ENCODE peak calls at places on chromosomes 4 and X, in eight cellular contexts. One of them, this sample, is unnamed.

GRCh38 chr4:28523791-28524190 is 1663.2 kb downstream of the STIM2 start:
- DNase-seq in stomach: no peak
- DNase-seq in HL-60: no peak
- DNase-seq in mucosa of descending colon: no peak
- DNase-seq in colonic mucosa: no peak
- DNase-seq in psoas muscle: no peak
- DNase-seq in GM06990: no peak
- DNase-seq in left ventricle myocardium inferior: no peak
- DNase-seq in this sample: no peak

GRCh38 chrX:145609951-145610511 is 207.6 kb upstream of the SLITRK2 start:
- DNase-seq in stomach: no peak
- DNase-seq in HL-60: no peak
- DNase-seq in mucosa of descending colon: no peak
- DNase-seq in colonic mucosa: no peak
- DNase-seq in psoas muscle: no peak
- DNase-seq in GM06990: no peak
- DNase-seq in left ventricle myocardium inferior: no peak
- DNase-seq in this sample: no peak

GRCh38 chrX:27336466-27337091 is 126.6 kb downstream of the PPP4R3C start:
- DNase-seq in stomach: peak
- DNase-seq in HL-60: no peak
- DNase-seq in mucosa of descending colon: peak
- DNase-seq in colonic mucosa: peak
- DNase-seq in psoas muscle: no peak
- DNase-seq in GM06990: no peak
- DNase-seq in left ventricle myocardium inferior: no peak
- DNase-seq in this sample: peak

GRCh38 chrX:10620121-10620699 is at the start of gene MID1:
- DNase-seq in stomach: peak
- DNase-seq in HL-60: no peak
- DNase-seq in mucosa of descending colon: peak
- DNase-seq in colonic mucosa: peak
- DNase-seq in psoas muscle: peak
- DNase-seq in GM06990: peak
- DNase-seq in left ventricle myocardium inferior: peak
- DNase-seq in this sample: peak

GRCh38 chr4:76962406-76963135 is 13.0 kb downstream of the SEPTIN11 start:
- DNase-seq in stomach: no peak
- DNase-seq in HL-60: no peak
- DNase-seq in mucosa of descending colon: no peak
- DNase-seq in colonic mucosa: no peak
- DNase-seq in psoas muscle: no peak
- DNase-seq in GM06990: no peak
- DNase-seq in left ventricle myocardium inferior: no peak
- DNase-seq in this sample: no peak

GRCh38 chr4:113958766-113959540 is 20.5 kb downstream of the ARSJ start:
- DNase-seq in stomach: no peak
- DNase-seq in HL-60: no peak
- DNase-seq in mucosa of descending colon: no peak
- DNase-seq in colonic mucosa: no peak
- DNase-seq in psoas muscle: no peak
- DNase-seq in GM06990: no peak
- DNase-seq in left ventricle myocardium inferior: no peak
- DNase-seq in this sample: no peak

GRCh38 chr4:182042945-182043344 is 200.3 kb upstream of the TENM3 start:
- DNase-seq in stomach: no peak
- DNase-seq in HL-60: no peak
- DNase-seq in mucosa of descending colon: no peak
- DNase-seq in colonic mucosa: no peak
- DNase-seq in psoas muscle: no peak
- DNase-seq in GM06990: no peak
- DNase-seq in left ventricle myocardium inferior: no peak
- DNase-seq in this sample: no peak

GRCh38 chr4:89248879-89249281 is 58.7 kb downstream of the GPRIN3 start:
- DNase-seq in stomach: no peak
- DNase-seq in HL-60: no peak
- DNase-seq in mucosa of descending colon: no peak
- DNase-seq in colonic mucosa: no peak
- DNase-seq in psoas muscle: no peak
- DNase-seq in GM06990: no peak
- DNase-seq in left ventricle myocardium inferior: no peak
- DNase-seq in this sample: no peak

GRCh38 chr4:14831447-14831846 is 170.8 kb upstream of the CPEB2 start:
- DNase-seq in stomach: peak
- DNase-seq in HL-60: no peak
- DNase-seq in mucosa of descending colon: no peak
- DNase-seq in colonic mucosa: no peak
- DNase-seq in psoas muscle: no peak
- DNase-seq in GM06990: no peak
- DNase-seq in left ventricle myocardium inferior: no peak
- DNase-seq in this sample: no peak

GRCh38 chr4:7381890-7382633 is 52.7 kb downstream of the PSAPL1 start:
- DNase-seq in stomach: peak
- DNase-seq in HL-60: no peak
- DNase-seq in mucosa of descending colon: peak
- DNase-seq in colonic mucosa: no peak
- DNase-seq in psoas muscle: no peak
- DNase-seq in GM06990: no peak
- DNase-seq in left ventricle myocardium inferior: no peak
- DNase-seq in this sample: no peak

GRCh38 chrX:96407501-96407900 is 277.1 kb upstream of the DIAPH2 start:
- DNase-seq in stomach: no peak
- DNase-seq in HL-60: no peak
- DNase-seq in mucosa of descending colon: no peak
- DNase-seq in colonic mucosa: peak
- DNase-seq in psoas muscle: no peak
- DNase-seq in GM06990: no peak
- DNase-seq in left ventricle myocardium inferior: no peak
- DNase-seq in this sample: no peak

GRCh38 chrX:69109706-69110635 is 55.3 kb downstream of the PJA1 start:
- DNase-seq in stomach: no peak
- DNase-seq in HL-60: no peak
- DNase-seq in mucosa of descending colon: no peak
- DNase-seq in colonic mucosa: no peak
- DNase-seq in psoas muscle: no peak
- DNase-seq in GM06990: no peak
- DNase-seq in left ventricle myocardium inferior: no peak
- DNase-seq in this sample: no peak

GRCh38 chr4:20252656-20253271 is 1.1 kb downstream of the SLIT2 start:
- DNase-seq in stomach: no peak
- DNase-seq in HL-60: no peak
- DNase-seq in mucosa of descending colon: peak
- DNase-seq in colonic mucosa: no peak
- DNase-seq in psoas muscle: peak
- DNase-seq in GM06990: peak
- DNase-seq in left ventricle myocardium inferior: peak
- DNase-seq in this sample: peak

GRCh38 chr4:105710678-105711077 is 2.1 kb downstream of the GSTCD start:
- DNase-seq in stomach: no peak
- DNase-seq in HL-60: no peak
- DNase-seq in mucosa of descending colon: no peak
- DNase-seq in colonic mucosa: no peak
- DNase-seq in psoas muscle: no peak
- DNase-seq in GM06990: no peak
- DNase-seq in left ventricle myocardium inferior: no peak
- DNase-seq in this sample: no peak

GRCh38 chrX:101931104-101931493 is 728 bp downstream of the ZMAT1 start:
- DNase-seq in stomach: no peak
- DNase-seq in HL-60: no peak
- DNase-seq in mucosa of descending colon: no peak
- DNase-seq in colonic mucosa: no peak
- DNase-seq in psoas muscle: no peak
- DNase-seq in GM06990: no peak
- DNase-seq in left ventricle myocardium inferior: no peak
- DNase-seq in this sample: no peak

GRCh38 chrX:84907324-84907946 is 96.2 kb upstream of the APOOL start:
- DNase-seq in stomach: no peak
- DNase-seq in HL-60: no peak
- DNase-seq in mucosa of descending colon: no peak
- DNase-seq in colonic mucosa: no peak
- DNase-seq in psoas muscle: no peak
- DNase-seq in GM06990: no peak
- DNase-seq in left ventricle myocardium inferior: no peak
- DNase-seq in this sample: no peak

GRCh38 chrX:69128573-69128972 is 36.7 kb downstream of the PJA1 start:
- DNase-seq in stomach: peak
- DNase-seq in HL-60: no peak
- DNase-seq in mucosa of descending colon: no peak
- DNase-seq in colonic mucosa: no peak
- DNase-seq in psoas muscle: no peak
- DNase-seq in GM06990: no peak
- DNase-seq in left ventricle myocardium inferior: no peak
- DNase-seq in this sample: peak

GRCh38 chrX:129637217-129638109 is 17.3 kb downstream of the APLN start:
- DNase-seq in stomach: peak
- DNase-seq in HL-60: no peak
- DNase-seq in mucosa of descending colon: peak
- DNase-seq in colonic mucosa: peak
- DNase-seq in psoas muscle: peak
- DNase-seq in GM06990: peak
- DNase-seq in left ventricle myocardium inferior: peak
- DNase-seq in this sample: peak

GRCh38 chr4:181538435-181538834 is 704.8 kb upstream of the TENM3 start:
- DNase-seq in stomach: no peak
- DNase-seq in HL-60: no peak
- DNase-seq in mucosa of descending colon: no peak
- DNase-seq in colonic mucosa: peak
- DNase-seq in psoas muscle: no peak
- DNase-seq in GM06990: no peak
- DNase-seq in left ventricle myocardium inferior: no peak
- DNase-seq in this sample: no peak

GRCh38 chrX:9604111-9604907 is 139.5 kb downstream of the TBL1X start:
- DNase-seq in stomach: no peak
- DNase-seq in HL-60: no peak
- DNase-seq in mucosa of descending colon: no peak
- DNase-seq in colonic mucosa: no peak
- DNase-seq in psoas muscle: peak
- DNase-seq in GM06990: no peak
- DNase-seq in left ventricle myocardium inferior: peak
- DNase-seq in this sample: no peak

GRCh38 chr4:70842761-70843435 is 3.2 kb upstream of the GRSF1 start:
- DNase-seq in stomach: no peak
- DNase-seq in HL-60: no peak
- DNase-seq in mucosa of descending colon: no peak
- DNase-seq in colonic mucosa: no peak
- DNase-seq in psoas muscle: no peak
- DNase-seq in GM06990: peak
- DNase-seq in left ventricle myocardium inferior: no peak
- DNase-seq in this sample: no peak
- TF ChIP-seq CTCF in stomach: no peak
- TF ChIP-seq CTCF in HL-60: no peak
- TF ChIP-seq CTCF in mucosa of descending colon: no peak
- TF ChIP-seq CTCF in colonic mucosa: no peak
- TF ChIP-seq CTCF in psoas muscle: no peak
- TF ChIP-seq CTCF in GM06990: no peak
- TF ChIP-seq CTCF in left ventricle myocardium inferior: no peak
- TF ChIP-seq CTCF in this sample: no peak

GRCh38 chr4:143203577-143203976 is 18.9 kb downstream of the USP38 start:
- DNase-seq in stomach: no peak
- DNase-seq in HL-60: no peak
- DNase-seq in mucosa of descending colon: no peak
- DNase-seq in colonic mucosa: no peak
- DNase-seq in psoas muscle: no peak
- DNase-seq in GM06990: no peak
- DNase-seq in left ventricle myocardium inferior: no peak
- DNase-seq in this sample: no peak

GRCh38 chr4:143202824-143203223 is 18.1 kb downstream of the USP38 start:
- DNase-seq in stomach: no peak
- DNase-seq in HL-60: no peak
- DNase-seq in mucosa of descending colon: no peak
- DNase-seq in colonic mucosa: no peak
- DNase-seq in psoas muscle: no peak
- DNase-seq in GM06990: no peak
- DNase-seq in left ventricle myocardium inferior: no peak
- DNase-seq in this sample: no peak

DNA sequence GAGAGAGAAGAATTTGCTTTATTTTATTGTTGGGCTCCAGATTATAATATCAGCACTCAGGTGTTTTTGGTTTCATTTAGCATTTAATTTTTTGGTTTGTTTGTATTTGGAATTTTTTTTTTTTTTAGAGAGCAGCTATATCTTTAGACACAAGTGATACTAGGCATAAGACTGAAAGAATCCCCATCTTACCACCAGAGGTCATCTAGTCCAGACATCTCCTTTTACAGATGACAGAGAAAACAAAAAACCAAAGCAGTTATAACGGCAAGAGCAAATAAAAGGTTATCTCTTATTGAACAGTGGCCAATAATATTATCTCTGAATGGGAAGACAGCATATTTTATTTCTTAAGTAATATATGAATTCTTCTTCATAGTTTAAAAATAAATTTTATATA is 22.8 kb downstream of the USP38 start:
- DNase-seq in stomach: no peak
- DNase-seq in HL-60: no peak
- DNase-seq in mucosa of descending colon: no peak
- DNase-seq in colonic mucosa: no peak
- DNase-seq in psoas muscle: no peak
- DNase-seq in GM06990: no peak
- DNase-seq in left ventricle myocardium inferior: no peak
- DNase-seq in this sample: no peak
- TF ChIP-seq CTCF in stomach: peak
- TF ChIP-seq CTCF in HL-60: no peak
- TF ChIP-seq CTCF in mucosa of descending colon: no peak
- TF ChIP-seq CTCF in colonic mucosa: no peak
- TF ChIP-seq CTCF in psoas muscle: peak
- TF ChIP-seq CTCF in GM06990: no peak
- TF ChIP-seq CTCF in left ventricle myocardium inferior: peak
- TF ChIP-seq CTCF in this sample: peak

GRCh38 chr4:100738388-100739165 is 220.8 kb upstream of the EMCN start:
- DNase-seq in stomach: peak
- DNase-seq in HL-60: no peak
- DNase-seq in mucosa of descending colon: peak
- DNase-seq in colonic mucosa: peak
- DNase-seq in psoas muscle: no peak
- DNase-seq in GM06990: peak
- DNase-seq in left ventricle myocardium inferior: no peak
- DNase-seq in this sample: no peak

GRCh38 chr4:100736651-100737450 is 219.0 kb upstream of the EMCN start:
- DNase-seq in stomach: no peak
- DNase-seq in HL-60: no peak
- DNase-seq in mucosa of descending colon: no peak
- DNase-seq in colonic mucosa: no peak
- DNase-seq in psoas muscle: no peak
- DNase-seq in GM06990: peak
- DNase-seq in left ventricle myocardium inferior: no peak
- DNase-seq in this sample: no peak

GRCh38 chr4:100746141-100746540 is 228.3 kb upstream of the EMCN start:
- DNase-seq in stomach: no peak
- DNase-seq in HL-60: no peak
- DNase-seq in mucosa of descending colon: no peak
- DNase-seq in colonic mucosa: no peak
- DNase-seq in psoas muscle: no peak
- DNase-seq in GM06990: no peak
- DNase-seq in left ventricle myocardium inferior: no peak
- DNase-seq in this sample: no peak

GRCh38 chr4:100742045-100742444 is 224.2 kb upstream of the EMCN start:
- DNase-seq in stomach: no peak
- DNase-seq in HL-60: no peak
- DNase-seq in mucosa of descending colon: no peak
- DNase-seq in colonic mucosa: no peak
- DNase-seq in psoas muscle: no peak
- DNase-seq in GM06990: no peak
- DNase-seq in left ventricle myocardium inferior: no peak
- DNase-seq in this sample: no peak
- TF ChIP-seq CTCF in stomach: peak
- TF ChIP-seq CTCF in HL-60: no peak
- TF ChIP-seq CTCF in mucosa of descending colon: no peak
- TF ChIP-seq CTCF in colonic mucosa: no peak
- TF ChIP-seq CTCF in psoas muscle: peak
- TF ChIP-seq CTCF in GM06990: peak
- TF ChIP-seq CTCF in left ventricle myocardium inferior: peak
- TF ChIP-seq CTCF in this sample: peak

GRCh38 chrX:56281789-56282188 is 49.6 kb downstream of the KLF8 start:
- DNase-seq in stomach: no peak
- DNase-seq in HL-60: no peak
- DNase-seq in mucosa of descending colon: no peak
- DNase-seq in colonic mucosa: no peak
- DNase-seq in psoas muscle: no peak
- DNase-seq in GM06990: no peak
- DNase-seq in left ventricle myocardium inferior: no peak
- DNase-seq in this sample: no peak
- TF ChIP-seq CTCF in stomach: no peak
- TF ChIP-seq CTCF in HL-60: no peak
- TF ChIP-seq CTCF in mucosa of descending colon: no peak
- TF ChIP-seq CTCF in colonic mucosa: no peak
- TF ChIP-seq CTCF in psoas muscle: peak
- TF ChIP-seq CTCF in GM06990: peak
- TF ChIP-seq CTCF in left ventricle myocardium inferior: peak
- TF ChIP-seq CTCF in this sample: peak